ENCODE peak calls at places on chromosomes 6 and 20, in seven cellular contexts. G, D, Y, X, N, E and Q are unnamed samples.

GRCh38 chr6:16730720-16731502 is 30.3 kb downstream of the ATXN1 start:
- DNase-seq in X (no peak), Y (peak), N (no peak), D (no peak), E (no peak), G (no peak), Q (no peak)

GRCh38 chr6:106360989-106361430 is 493 bp downstream of the CRYBG1 start:
- DNase-seq in G (no peak), D (no peak), X (no peak), E (no peak), Y (peak), N (no peak), Q (no peak)

GRCh38 chr20:44832724-44833123 is 22.4 kb upstream of the RIMS4 start:
- DNase-seq in D (peak), G (no peak), Y (peak), X (peak), N (no peak), E (no peak), Q (peak)

GRCh38 chr6:4402477-4402976 is 267.2 kb upstream of the ECI2 start:
- DNase-seq in Y (no peak), E (no peak), N (peak), G (no peak), X (no peak), D (peak), Q (peak)

GRCh38 chr20:21534453-21534852 is 20.6 kb upstream of the NKX2-2 start:
- DNase-seq in X (no peak), E (no peak), Y (peak), N (no peak), D (no peak), G (no peak), Q (no peak)

GRCh38 chr20:19620471-19620870 is 137.6 kb upstream of the RIN2 start:
- DNase-seq in X (no peak), Y (peak), D (no peak), N (no peak), E (no peak), G (no peak), Q (no peak)

GRCh38 chr6:169487579-169488205 is 214.1 kb downstream of the WDR27 start:
- DNase-seq in X (peak), N (no peak), E (no peak), G (no peak), Y (no peak), D (peak), Q (peak)

GRCh38 chr6:15793826-15794225 is 131.0 kb upstream of the DTNBP1 start:
- DNase-seq in X (no peak), E (no peak), N (no peak), D (no peak), Y (no peak), G (no peak), Q (no peak)

GRCh38 chr6:87944541-87944954 is 103.1 kb upstream of the SPACA1 start:
- DNase-seq in E (peak), G (no peak), N (no peak), X (peak), D (peak), Y (peak), Q (peak)

GRCh38 chr20:61517419-61517818 is 265.4 kb downstream of the CDH4 start:
- DNase-seq in X (no peak), Y (no peak), G (no peak), N (no peak), D (no peak), E (no peak), Q (no peak)

GRCh38 chr6:136641166-136641565 is 90.9 kb upstream of the MAP7 start:
- DNase-seq in D (peak), X (no peak), E (no peak), G (no peak), N (no peak), Y (no peak), Q (no peak)

GRCh38 chr6:139230421-139230840 is 61.4 kb downstream of the TXLNB start:
- DNase-seq in D (peak), G (no peak), Y (peak), X (no peak), N (no peak), E (no peak), Q (peak)

GRCh38 chr6:453152-453551 is 61.6 kb downstream of the IRF4 start:
- DNase-seq in X (peak), Y (peak), G (no peak), E (peak), D (no peak), N (no peak), Q (peak)

GRCh38 chr20:51372176-51372803 is 170.2 kb downstream of the NFATC2 start:
- DNase-seq in E (peak), Y (peak), G (peak), N (peak), X (peak), D (peak), Q (peak)

GRCh38 chr6:166119116-166119911 is 48.3 kb downstream of the TBXT start:
- DNase-seq in X (no peak), Y (no peak), E (no peak), N (no peak), G (no peak), D (peak), Q (no peak)

GRCh38 chr20:3471397-3472021 is 691 bp downstream of the ATRN start:
- DNase-seq in N (no peak), X (no peak), Y (no peak), D (no peak), E (no peak), G (no peak), Q (no peak)

GRCh38 chr20:21509597-21510331 is 4.1 kb downstream of the NKX2-2 start:
- DNase-seq in Y (no peak), N (no peak), X (peak), D (peak), G (no peak), E (no peak), Q (peak)

GRCh38 chr20:44104807-44105517 is 82.0 kb downstream of the JPH2 start:
- DNase-seq in D (peak), G (no peak), X (no peak), Y (peak), E (no peak), N (peak), Q (no peak)

GRCh38 chr20:45913105-45913504 is 1.1 kb upstream of the PLTP start:
- DNase-seq in G (no peak), E (no peak), Y (no peak), X (no peak), D (no peak), N (no peak), Q (no peak)

GRCh38 chr20:38737887-38738286 is 10.4 kb upstream of the ACTR5 start:
- DNase-seq in Y (no peak), E (no peak), D (no peak), G (no peak), X (no peak), N (no peak), Q (no peak)

GRCh38 chr20:25042531-25043498 is 15.1 kb downstream of the ACSS1 start:
- DNase-seq in Y (peak), G (no peak), X (peak), N (no peak), E (no peak), D (no peak), Q (peak)